ENCODE peak calls at places on chromosome 7, in five cellular contexts. One of them, this sample, is unnamed. For H3F3A, the result is how much of the 10 kb centered on the place peaks cover.

GRCh38 chr7:43865277-43865676 is 4.0 kb downstream of the MRPS24 start:
- DNase-seq in PC-3: no peak
- DNase-seq in GM23338: no peak
- DNase-seq in MM.1S: no peak
- DNase-seq in SK-N-SH: no peak
- DNase-seq in this sample: no peak

GRCh38 chr7:139494835-139495568 is 11.5 kb upstream of the KLRG2 start:
- DNase-seq in PC-3: no peak
- DNase-seq in GM23338: no peak
- DNase-seq in MM.1S: peak
- DNase-seq in SK-N-SH: no peak
- DNase-seq in this sample: no peak

GRCh38 chr7:82595176-82595575 is 151.6 kb upstream of the CACNA2D1 start:
- DNase-seq in PC-3: no peak
- DNase-seq in GM23338: no peak
- DNase-seq in MM.1S: no peak
- DNase-seq in SK-N-SH: no peak
- DNase-seq in this sample: no peak

GRCh38 chr7:8260871-8261707 is 878 bp downstream of the ICA1 start:
- DNase-seq in PC-3: peak
- DNase-seq in GM23338: peak
- DNase-seq in MM.1S: peak
- DNase-seq in SK-N-SH: peak
- DNase-seq in this sample: peak

GRCh38 chr7:75055830-75056431 is 17.7 kb downstream of the RCC1L start:
- DNase-seq in PC-3: no peak
- DNase-seq in GM23338: no peak
- DNase-seq in MM.1S: no peak
- DNase-seq in SK-N-SH: no peak
- DNase-seq in this sample: peak

GRCh38 chr7:129108583-129108982 is 35.9 kb upstream of the TSPAN33 start:
- DNase-seq in PC-3: no peak
- DNase-seq in GM23338: no peak
- DNase-seq in MM.1S: no peak
- DNase-seq in SK-N-SH: no peak
- DNase-seq in this sample: peak

GRCh38 chr7:100215895-100216294 is 3.9 kb upstream of the PVRIG start:
- DNase-seq in PC-3: no peak
- DNase-seq in GM23338: no peak
- DNase-seq in MM.1S: no peak
- DNase-seq in SK-N-SH: no peak
- DNase-seq in this sample: peak

GRCh38 chr7:111556977-111557376 is 5.3 kb downstream of the IMMP2L start:
- DNase-seq in PC-3: no peak
- DNase-seq in GM23338: no peak
- DNase-seq in MM.1S: no peak
- DNase-seq in SK-N-SH: no peak
- DNase-seq in this sample: no peak

GRCh38 chr7:29896685-29897411 is 90.5 kb downstream of the WIPF3 start:
- DNase-seq in PC-3: no peak
- DNase-seq in GM23338: no peak
- DNase-seq in MM.1S: no peak
- DNase-seq in SK-N-SH: no peak
- DNase-seq in this sample: no peak

GRCh38 chr7:43456200-43456599 is 126.7 kb upstream of the STK17A start:
- DNase-seq in PC-3: no peak
- DNase-seq in GM23338: peak
- DNase-seq in MM.1S: no peak
- DNase-seq in SK-N-SH: no peak
- DNase-seq in this sample: no peak

GRCh38 chr7:111408726-111409125 is 153.6 kb downstream of the IMMP2L start:
- DNase-seq in PC-3: no peak
- DNase-seq in GM23338: no peak
- DNase-seq in MM.1S: peak
- DNase-seq in SK-N-SH: no peak
- DNase-seq in this sample: no peak

GRCh38 chr7:42106562-42106961 is 130.4 kb downstream of the GLI3 start:
- DNase-seq in PC-3: no peak
- DNase-seq in GM23338: no peak
- DNase-seq in MM.1S: no peak
- DNase-seq in SK-N-SH: no peak
- DNase-seq in this sample: peak

GRCh38 chr7:143343596-143343995 is 18.9 kb downstream of the FAM131B start:
- DNase-seq in PC-3: no peak
- DNase-seq in GM23338: no peak
- DNase-seq in MM.1S: no peak
- DNase-seq in SK-N-SH: no peak
- DNase-seq in this sample: no peak

GRCh38 chr7:105141068-105141467 is 127.1 kb downstream of the KMT2E start:
- DNase-seq in PC-3: peak
- DNase-seq in GM23338: peak
- DNase-seq in MM.1S: no peak
- DNase-seq in SK-N-SH: peak
- DNase-seq in this sample: peak

GRCh38 chr7:151178831-151179230 is 8.2 kb downstream of the ASB10 start:
- DNase-seq in PC-3: no peak
- DNase-seq in GM23338: no peak
- DNase-seq in MM.1S: no peak
- DNase-seq in SK-N-SH: no peak
- DNase-seq in this sample: no peak

GRCh38 chr7:93115796-93116195 is 2.0 kb downstream of the SAMD9 start:
- DNase-seq in PC-3: peak
- DNase-seq in GM23338: no peak
- DNase-seq in MM.1S: no peak
- DNase-seq in SK-N-SH: no peak
- DNase-seq in this sample: peak

GRCh38 chr7:914521-915194 is 38.3 kb downstream of the GET4 start:
- DNase-seq in PC-3: no peak
- DNase-seq in GM23338: no peak
- DNase-seq in MM.1S: no peak
- DNase-seq in SK-N-SH: no peak
- DNase-seq in this sample: no peak

GRCh38 chr7:117480978-117481377 is 1.2 kb downstream of the CFTR start:
- DNase-seq in PC-3: no peak
- DNase-seq in GM23338: peak
- DNase-seq in MM.1S: no peak
- DNase-seq in SK-N-SH: no peak
- DNase-seq in this sample: no peak

GRCh38 chr7:49995681-49996080 is 97.4 kb downstream of the ZPBP start:
- DNase-seq in PC-3: no peak
- DNase-seq in GM23338: no peak
- DNase-seq in MM.1S: no peak
- DNase-seq in SK-N-SH: no peak
- DNase-seq in this sample: no peak

GRCh38 chr7:128110641-128111365 is 79.6 kb upstream of the LRRC4 start:
- DNase-seq in PC-3: no peak
- DNase-seq in GM23338: no peak
- DNase-seq in MM.1S: peak
- DNase-seq in SK-N-SH: no peak
- DNase-seq in this sample: no peak

GRCh38 chr7:157466473-157467261 is 129.9 kb downstream of the DNAJB6 start:
- DNase-seq in PC-3: no peak
- DNase-seq in GM23338: no peak
- DNase-seq in MM.1S: no peak
- DNase-seq in SK-N-SH: no peak
- DNase-seq in this sample: no peak

DNA sequence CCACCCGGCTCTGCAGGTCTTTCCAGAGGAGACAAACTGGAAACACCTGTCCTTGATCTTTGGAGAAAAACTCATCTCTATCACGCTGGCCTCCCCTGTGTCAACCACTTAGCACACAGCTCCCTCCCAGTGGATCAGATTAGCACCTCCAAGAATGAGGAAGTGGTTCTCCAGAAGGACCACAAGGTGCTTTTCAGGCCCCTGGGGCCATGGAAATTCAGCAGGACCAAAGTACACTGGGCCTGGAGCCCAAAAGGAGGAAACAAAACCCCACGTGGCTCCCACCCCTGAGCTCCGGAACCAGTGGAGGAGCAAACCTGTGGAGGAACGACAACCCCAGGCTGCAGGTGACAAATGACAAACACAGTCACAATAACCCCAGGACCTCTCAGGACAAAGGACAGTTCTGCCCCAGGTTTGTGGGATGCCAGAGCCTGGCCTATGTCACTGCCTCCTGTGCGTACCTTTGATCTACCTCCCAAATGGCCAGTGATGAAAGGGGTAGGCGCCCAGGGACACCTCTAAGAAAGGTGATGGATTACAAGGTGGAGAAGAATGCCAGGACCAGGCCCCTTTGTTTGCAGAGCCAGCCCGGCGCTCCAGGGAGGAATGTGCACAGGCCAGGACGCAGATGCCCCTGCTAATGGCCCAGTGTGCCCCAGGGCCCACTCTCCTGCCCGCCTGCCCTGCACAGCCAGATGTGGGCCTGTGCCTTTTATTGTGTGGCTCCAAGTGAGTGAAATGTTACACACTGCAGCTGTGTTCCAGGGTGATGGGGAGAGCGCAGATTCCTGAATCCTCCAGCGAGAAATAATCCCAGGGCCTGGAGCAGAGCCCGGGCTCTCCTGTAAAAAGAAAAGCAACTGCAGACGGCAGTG is 5.6 kb downstream of the TNS3 start:
- DNase-seq in PC-3: peak
- DNase-seq in GM23338: no peak
- DNase-seq in MM.1S: no peak
- DNase-seq in SK-N-SH: peak
- DNase-seq in this sample: peak
- H3F3A ChIP-seq in PC-3: under half
- H3F3A ChIP-seq in GM23338: under half
- H3F3A ChIP-seq in MM.1S: under half
- H3F3A ChIP-seq in SK-N-SH: under half
- H3F3A ChIP-seq in this sample: half or more

DNA sequence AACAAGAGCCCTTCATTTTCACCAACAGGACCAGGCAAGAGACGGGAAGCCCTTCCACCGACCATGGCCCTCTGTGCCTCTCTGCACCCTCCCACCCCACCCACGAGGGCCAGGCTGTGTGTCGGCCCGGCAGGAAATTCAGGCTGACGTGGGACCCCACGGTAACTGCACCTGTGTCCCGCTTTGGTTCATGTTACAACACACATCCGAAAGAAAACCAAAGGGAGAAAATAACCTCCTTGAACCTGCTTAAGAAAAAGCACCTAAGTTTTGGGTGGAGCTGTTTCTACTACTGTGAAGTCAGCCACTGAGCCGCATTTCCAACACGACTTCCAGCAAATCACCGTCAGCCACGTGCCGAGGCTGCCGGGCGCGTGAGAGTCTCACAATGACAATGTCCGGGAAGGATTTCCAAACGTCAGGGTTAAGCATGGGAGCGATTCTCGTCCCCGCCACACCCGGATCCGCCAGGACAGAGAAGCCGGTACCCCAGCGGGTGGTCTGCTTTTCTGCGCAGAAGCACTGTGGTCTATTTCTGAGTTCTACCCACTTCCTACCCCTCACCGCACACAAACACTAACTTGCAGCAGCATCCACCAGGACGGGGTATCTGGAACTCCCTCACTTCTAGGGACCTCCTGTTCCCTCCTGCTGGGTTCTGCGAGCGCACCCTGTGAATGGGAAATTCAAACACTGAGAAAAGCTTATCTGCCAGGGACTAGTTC is 36.6 kb downstream of the AMZ1 start:
- DNase-seq in PC-3: no peak
- DNase-seq in GM23338: no peak
- DNase-seq in MM.1S: no peak
- DNase-seq in SK-N-SH: no peak
- DNase-seq in this sample: no peak
- H3K4me2 ChIP-seq in PC-3: no peak
- H3K4me2 ChIP-seq in GM23338: no peak
- H3K4me2 ChIP-seq in MM.1S: no peak
- H3K4me2 ChIP-seq in SK-N-SH: no peak
- H3K4me2 ChIP-seq in this sample: no peak

DNA sequence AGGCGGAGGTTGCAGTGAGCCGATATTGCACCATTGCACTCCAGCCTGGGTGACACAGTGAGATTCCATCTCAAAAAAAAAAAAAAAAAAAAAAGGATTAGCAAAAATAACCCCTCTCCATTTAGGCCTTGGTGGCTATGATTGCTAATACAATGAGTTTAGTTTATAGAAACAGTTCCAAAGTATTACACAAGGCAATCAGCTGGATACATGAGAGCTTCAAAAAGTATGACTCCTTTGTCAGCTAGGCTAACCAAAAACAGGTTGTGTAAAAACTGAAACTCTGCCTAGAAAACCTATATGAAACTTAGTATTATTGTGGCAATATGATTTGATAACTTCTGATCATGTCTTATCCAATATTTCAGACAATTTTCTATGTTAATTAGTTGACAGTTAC is 57.2 kb downstream of the SUGCT start:
- DNase-seq in PC-3: no peak
- DNase-seq in GM23338: no peak
- DNase-seq in MM.1S: no peak
- DNase-seq in SK-N-SH: no peak
- DNase-seq in this sample: peak
- TF ChIP-seq EZH2phosphoT487 in PC-3: no peak
- TF ChIP-seq EZH2phosphoT487 in GM23338: no peak
- TF ChIP-seq EZH2phosphoT487 in MM.1S: no peak
- TF ChIP-seq EZH2phosphoT487 in SK-N-SH: no peak
- TF ChIP-seq EZH2phosphoT487 in this sample: no peak

GRCh38 chr7:101819913-101820522 is 2.6 kb downstream of the CUX1 start:
- DNase-seq in PC-3: no peak
- DNase-seq in GM23338: no peak
- DNase-seq in MM.1S: no peak
- DNase-seq in SK-N-SH: no peak
- DNase-seq in this sample: no peak

GRCh38 chr7:101819183-101819582 is 1.8 kb downstream of the CUX1 start:
- DNase-seq in PC-3: no peak
- DNase-seq in GM23338: no peak
- DNase-seq in MM.1S: no peak
- DNase-seq in SK-N-SH: no peak
- DNase-seq in this sample: no peak

GRCh38 chr7:101818699-101819071 is 1.3 kb downstream of the CUX1 start:
- DNase-seq in PC-3: no peak
- DNase-seq in GM23338: no peak
- DNase-seq in MM.1S: no peak
- DNase-seq in SK-N-SH: no peak
- DNase-seq in this sample: no peak

GRCh38 chr7:101823086-101823485 is 5.7 kb downstream of the CUX1 start:
- DNase-seq in PC-3: no peak
- DNase-seq in GM23338: no peak
- DNase-seq in MM.1S: no peak
- DNase-seq in SK-N-SH: no peak
- DNase-seq in this sample: no peak

GRCh38 chr7:101820703-101821102 is 3.3 kb downstream of the CUX1 start:
- DNase-seq in PC-3: no peak
- DNase-seq in GM23338: no peak
- DNase-seq in MM.1S: no peak
- DNase-seq in SK-N-SH: no peak
- DNase-seq in this sample: peak
- H3F3A ChIP-seq in PC-3: under half
- H3F3A ChIP-seq in GM23338: under half
- H3F3A ChIP-seq in MM.1S: under half
- H3F3A ChIP-seq in SK-N-SH: under half
- H3F3A ChIP-seq in this sample: under half

GRCh38 chr7:14739496-14740185 is 162.9 kb downstream of the DGKB start:
- DNase-seq in PC-3: no peak
- DNase-seq in GM23338: no peak
- DNase-seq in MM.1S: peak
- DNase-seq in SK-N-SH: no peak
- DNase-seq in this sample: no peak
- H3K4me2 ChIP-seq in PC-3: no peak
- H3K4me2 ChIP-seq in GM23338: no peak
- H3K4me2 ChIP-seq in MM.1S: peak
- H3K4me2 ChIP-seq in SK-N-SH: no peak
- H3K4me2 ChIP-seq in this sample: no peak

This sample was measured in GM23248.